ENCODE peak calls at places on chromosomes 7 and 10, in five cellular contexts. One of them, this sample, is unnamed.
A peak's percentile ranks its signal among the peaks of the same experiment; 100 is the strongest.

GRCh38 chr10:106955133-106955532 is 209.4 kb downstream of the SORCS1 start:
- DNase-seq in fibroblast of lung: no peak
- DNase-seq in B cell: no peak
- DNase-seq in MM.1S: no peak
- DNase-seq in breast epithelium: no peak
- DNase-seq in this sample: no peak

GRCh38 chr7:4937411-4937810 is 21.6 kb downstream of the MMD2 start:
- DNase-seq in fibroblast of lung: no peak
- DNase-seq in B cell: no peak
- DNase-seq in MM.1S: no peak
- DNase-seq in breast epithelium: no peak
- DNase-seq in this sample: no peak

GRCh38 chr7:82838314-82838713 is 324.4 kb downstream of the PCLO start:
- DNase-seq in fibroblast of lung: no peak
- DNase-seq in B cell: no peak
- DNase-seq in MM.1S: no peak
- DNase-seq in breast epithelium: no peak
- DNase-seq in this sample: no peak

GRCh38 chr10:110392860-110393732 is 88.4 kb upstream of the SMNDC1 start:
- DNase-seq in fibroblast of lung: peak; percentile 84
- DNase-seq in B cell: no peak
- DNase-seq in MM.1S: no peak
- DNase-seq in breast epithelium: no peak
- DNase-seq in this sample: no peak

GRCh38 chr10:93165367-93165766 is 91.7 kb downstream of the CYP26A1 start:
- DNase-seq in fibroblast of lung: no peak
- DNase-seq in B cell: no peak
- DNase-seq in MM.1S: no peak
- DNase-seq in breast epithelium: no peak
- DNase-seq in this sample: no peak

GRCh38 chr10:46550795-46551700 is 5.4 kb downstream of the GPRIN2 start:
- DNase-seq in fibroblast of lung: no peak
- DNase-seq in B cell: peak; percentile 32
- DNase-seq in MM.1S: no peak
- DNase-seq in breast epithelium: peak; percentile 50
- DNase-seq in this sample: peak; percentile 7

GRCh38 chr10:69065406-69066361 is 22.2 kb upstream of the SRGN start:
- DNase-seq in fibroblast of lung: peak; percentile 60
- DNase-seq in B cell: no peak
- DNase-seq in MM.1S: no peak
- DNase-seq in breast epithelium: no peak
- DNase-seq in this sample: no peak

GRCh38 chr7:11125160-11125559 is 151.5 kb downstream of the PHF14 start:
- DNase-seq in fibroblast of lung: no peak
- DNase-seq in B cell: no peak
- DNase-seq in MM.1S: no peak
- DNase-seq in breast epithelium: no peak
- DNase-seq in this sample: no peak

DNA sequence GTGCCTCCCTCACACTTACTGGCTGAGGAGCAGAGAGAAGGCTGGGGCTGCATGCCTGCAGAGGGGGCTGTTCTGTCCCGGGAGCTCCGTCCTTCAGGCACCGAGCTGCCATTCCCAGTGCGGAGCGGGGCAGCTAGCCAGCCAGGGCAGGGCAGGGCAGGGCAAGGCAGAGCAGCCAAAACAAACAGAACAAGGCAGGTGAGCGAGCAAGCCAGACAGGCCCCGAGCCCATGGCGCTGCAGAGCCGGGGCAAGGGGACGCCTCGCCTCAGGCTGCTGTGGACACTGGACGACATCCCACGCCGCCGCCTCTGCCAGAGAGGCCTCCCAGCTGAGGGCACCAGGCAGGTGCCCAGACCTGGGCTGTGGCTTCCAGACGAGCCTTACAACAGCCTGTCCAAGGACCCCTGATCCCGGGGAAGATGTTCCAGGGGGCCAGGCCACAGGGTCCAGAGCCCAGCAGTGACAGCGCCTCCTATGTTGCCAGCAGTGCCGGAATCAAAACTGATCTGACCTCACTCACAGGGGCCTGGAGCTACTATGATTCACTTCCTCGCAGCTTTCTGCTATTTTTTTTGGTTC is 8.2 kb upstream of the NDST2 start:
- DNase-seq in fibroblast of lung: no peak
- DNase-seq in B cell: no peak
- DNase-seq in MM.1S: no peak
- DNase-seq in breast epithelium: peak; percentile 88
- DNase-seq in this sample: no peak
- TF ChIP-seq CTCF in fibroblast of lung: peak; percentile 5
- TF ChIP-seq CTCF in B cell: no peak
- TF ChIP-seq CTCF in MM.1S: no peak
- TF ChIP-seq CTCF in breast epithelium: no peak
- TF ChIP-seq CTCF in this sample: peak; percentile 4

GRCh38 chr7:27164381-27165088 is 802 bp downstream of the HOXA9 start:
- DNase-seq in fibroblast of lung: no peak
- DNase-seq in B cell: no peak
- DNase-seq in MM.1S: no peak
- DNase-seq in breast epithelium: no peak
- DNase-seq in this sample: no peak
- TF ChIP-seq CTCF in fibroblast of lung: no peak
- TF ChIP-seq CTCF in B cell: no peak
- TF ChIP-seq CTCF in MM.1S: no peak
- TF ChIP-seq CTCF in breast epithelium: no peak
- TF ChIP-seq CTCF in this sample: peak; percentile 53

DNA sequence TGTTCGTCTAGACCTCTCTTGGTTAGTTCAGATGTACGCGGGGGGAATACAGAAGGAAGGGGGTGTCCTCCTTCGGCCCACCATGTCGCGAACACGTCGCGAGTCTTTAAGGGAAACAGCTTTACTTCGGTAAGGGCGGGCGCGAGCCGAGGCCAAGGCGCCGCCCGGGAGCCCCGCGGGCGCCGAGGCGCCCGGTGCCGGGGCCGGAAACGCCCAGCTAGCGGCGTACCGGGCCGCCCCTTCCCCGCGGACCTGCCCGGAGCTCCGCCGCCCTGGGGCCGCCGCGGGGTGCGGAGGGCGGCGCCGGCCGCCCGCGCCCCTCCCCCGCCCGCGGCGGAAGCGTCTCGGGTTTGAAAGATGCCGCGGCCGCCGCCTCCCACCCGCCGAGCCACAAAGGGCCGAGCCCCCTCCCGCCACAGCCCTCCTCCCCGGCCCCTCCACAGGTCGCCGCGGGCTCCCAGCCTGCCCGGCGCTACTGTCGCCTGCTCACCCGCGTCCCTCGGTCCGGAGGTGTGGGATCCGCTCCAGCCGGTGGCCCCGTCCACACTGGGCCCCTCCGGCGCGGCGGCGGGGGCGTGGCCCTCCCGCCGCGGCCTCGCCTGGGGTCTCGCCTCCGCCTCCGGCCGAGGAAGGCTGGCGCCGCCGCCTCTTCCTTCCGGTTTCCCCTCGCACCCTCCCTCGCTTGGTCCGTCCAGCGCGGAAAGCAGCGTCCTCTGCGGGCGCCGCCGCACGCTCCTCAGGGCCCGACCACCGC is at the start of gene KBTBD2:
- DNase-seq in fibroblast of lung: peak; percentile 84
- DNase-seq in B cell: peak; percentile 81
- DNase-seq in MM.1S: peak; percentile 88
- DNase-seq in breast epithelium: peak; percentile 76
- DNase-seq in this sample: peak; percentile 65
- TF ChIP-seq CTCF in fibroblast of lung: no peak
- TF ChIP-seq CTCF in B cell: no peak
- TF ChIP-seq CTCF in MM.1S: no peak
- TF ChIP-seq CTCF in breast epithelium: no peak
- TF ChIP-seq CTCF in this sample: no peak

GRCh38 chr10:80259405-80259871 is 30.0 kb downstream of the MAT1A start:
- DNase-seq in fibroblast of lung: no peak
- DNase-seq in B cell: no peak
- DNase-seq in MM.1S: no peak
- DNase-seq in breast epithelium: peak; percentile 42
- DNase-seq in this sample: no peak
- TF ChIP-seq CTCF in fibroblast of lung: no peak
- TF ChIP-seq CTCF in B cell: no peak
- TF ChIP-seq CTCF in MM.1S: no peak
- TF ChIP-seq CTCF in breast epithelium: no peak
- TF ChIP-seq CTCF in this sample: no peak

GRCh38 chr7:29343379-29343778 is 148.8 kb downstream of the CHN2 start:
- DNase-seq in fibroblast of lung: no peak
- DNase-seq in B cell: peak; percentile 56
- DNase-seq in MM.1S: no peak
- DNase-seq in breast epithelium: no peak
- DNase-seq in this sample: no peak

GRCh38 chr7:29342761-29343160 is 148.2 kb downstream of the CHN2 start:
- DNase-seq in fibroblast of lung: no peak
- DNase-seq in B cell: no peak
- DNase-seq in MM.1S: no peak
- DNase-seq in breast epithelium: no peak
- DNase-seq in this sample: no peak

GRCh38 chr7:29346574-29346973 is 152.0 kb downstream of the CHN2 start:
- DNase-seq in fibroblast of lung: no peak
- DNase-seq in B cell: no peak
- DNase-seq in MM.1S: no peak
- DNase-seq in breast epithelium: no peak
- DNase-seq in this sample: no peak

GRCh38 chr7:29344334-29344978 is 149.9 kb downstream of the CHN2 start:
- DNase-seq in fibroblast of lung: no peak
- DNase-seq in B cell: no peak
- DNase-seq in MM.1S: no peak
- DNase-seq in breast epithelium: no peak
- DNase-seq in this sample: no peak

GRCh38 chr7:29345590-29345989 is 151.0 kb downstream of the CHN2 start:
- DNase-seq in fibroblast of lung: peak; percentile 32
- DNase-seq in B cell: no peak
- DNase-seq in MM.1S: peak; percentile 16
- DNase-seq in breast epithelium: no peak
- DNase-seq in this sample: no peak
- TF ChIP-seq CTCF in fibroblast of lung: peak; percentile 42
- TF ChIP-seq CTCF in B cell: no peak
- TF ChIP-seq CTCF in MM.1S: peak; percentile 27
- TF ChIP-seq CTCF in breast epithelium: no peak
- TF ChIP-seq CTCF in this sample: peak; percentile 59

This sample was measured in progenitor cell of endocrine pancreas.